ENCODE peak calls at places on chromosomes 6 and 20, in six cellular contexts. M is GM20000, R is neuronal stem cell, Z is LoVo, S is foreskin melanocyte, I is HS-27A. U is an unnamed sample.
A peak's percentile ranks its signal among the peaks of the same experiment; 100 is the strongest.

GRCh38 chr6:86937219-86938079 is at the start of gene HTR1E:
- DNase-seq in M (peak; percentile 70), S (no peak), I (no peak), Z (no peak), R (peak; percentile 73), U (peak; percentile 76)

GRCh38 chr6:548517-548916 is 108.4 kb downstream of the HUS1B start:
- DNase-seq in I (no peak), R (no peak), Z (no peak), M (no peak), S (no peak), U (no peak)

GRCh38 chr6:11393713-11394627 is 143.6 kb upstream of the TMEM170B start:
- DNase-seq in S (no peak), Z (no peak), R (no peak), M (no peak), I (peak; percentile 62), U (no peak)

GRCh38 chr20:44068311-44068710 is 118.7 kb downstream of the JPH2 start:
- DNase-seq in Z (no peak), I (no peak), R (no peak), M (no peak), S (no peak), U (no peak)

GRCh38 chr6:116572162-116572561 is 858 bp downstream of the RWDD1 start:
- DNase-seq in Z (peak; percentile 35), R (no peak), M (peak; percentile 41), I (no peak), S (peak; percentile 24), U (peak; percentile 17)

GRCh38 chr6:89081423-89082322 is 1.1 kb downstream of the PNRC1 start:
- DNase-seq in Z (peak; percentile 97), R (peak; percentile 89), M (peak; percentile 95), S (peak; percentile 93), I (peak; percentile 71), U (peak; percentile 92)

GRCh38 chr6:10478187-10479040 is 42.7 kb upstream of the GCNT2 start:
- DNase-seq in Z (peak; percentile 39), R (peak; percentile 50), S (peak; percentile 45), M (peak; percentile 77), I (no peak), U (no peak)

GRCh38 chr6:129364037-129364436 is 345.9 kb downstream of the ARHGAP18 start:
- DNase-seq in S (no peak), M (no peak), Z (no peak), R (no peak), I (no peak), U (no peak)

GRCh38 chr20:1945134-1945618 is 48.7 kb downstream of the PDYN start:
- DNase-seq in I (no peak), M (no peak), R (no peak), Z (no peak), S (no peak), U (no peak)

GRCh38 chr6:74492587-74492986 is 713.3 kb downstream of the COL12A1 start:
- DNase-seq in R (no peak), I (no peak), M (no peak), Z (no peak), S (no peak), U (no peak)

GRCh38 chr6:164322533-164322932 is 908.0 kb downstream of the QKI start:
- DNase-seq in R (no peak), S (peak; percentile 90), I (no peak), Z (no peak), M (no peak), U (no peak)

GRCh38 chr6:159168536-159169192 is 536 bp upstream of the FNDC1 start:
- DNase-seq in I (no peak), Z (no peak), R (peak; percentile 64), S (no peak), M (no peak), U (peak; percentile 73)

GRCh38 chr6:110816677-110817076 is 1.4 kb upstream of the CDK19 start:
- DNase-seq in S (no peak), R (no peak), M (no peak), Z (no peak), I (no peak), U (no peak)

GRCh38 chr6:99993533-99994251 is at the start of gene MCHR2:
- DNase-seq in R (no peak), I (no peak), M (no peak), S (no peak), Z (no peak), U (peak; percentile 52)

GRCh38 chr20:14984768-14985622 is 647.6 kb upstream of the FLRT3 start:
- DNase-seq in R (no peak), M (no peak), Z (peak; percentile 49), S (no peak), I (no peak), U (no peak)

GRCh38 chr6:3848925-3849605 is at the start of gene FAM50B:
- DNase-seq in S (peak; percentile 74), R (peak; percentile 82), Z (no peak), I (no peak), M (peak; percentile 89), U (peak; percentile 85)

GRCh38 chr20:62727584-62728027 is 19.0 kb downstream of the NTSR1 start:
- DNase-seq in M (no peak), R (no peak), I (no peak), Z (no peak), S (no peak), U (no peak)

GRCh38 chr6:19873031-19873430 is 35.9 kb downstream of the ID4 start:
- DNase-seq in M (no peak), S (peak; percentile 7), I (no peak), Z (no peak), R (no peak), U (peak; percentile 18)

GRCh38 chr6:88359530-88360202 is 193.5 kb upstream of the CNR1 start:
- DNase-seq in I (no peak), R (no peak), M (no peak), S (no peak), Z (no peak), U (no peak)

U was measured in nephron progenitor cell.